ENCODE peak calls at places on chromosomes 16 and 17, in six cellular contexts. M, L, U, I, W and P are unnamed samples.

GRCh38 chr17:10447035-10447931 is 22.1 kb downstream of the MYH4 start:
- DNase-seq in I (no peak), U (no peak), L (no peak), M (no peak), W (no peak), P (no peak)

GRCh38 chr16:75644240-75645012 is 3.0 kb downstream of the KARS1 start:
- DNase-seq in M (no peak), L (no peak), W (peak; percentile 20), I (no peak), U (peak; percentile 35), P (no peak)

GRCh38 chr17:68391561-68392268 is 65.6 kb downstream of the WIPI1 start:
- DNase-seq in W (no peak), U (no peak), L (no peak), I (peak; percentile 38), M (no peak), P (no peak)

GRCh38 chr16:63457869-63458268 is 1421.6 kb upstream of the CDH8 start:
- DNase-seq in L (no peak), M (no peak), U (no peak), I (no peak), W (no peak), P (no peak)

GRCh38 chr17:10216213-10216982 is 18.0 kb upstream of the GAS7 start:
- DNase-seq in W (no peak), L (peak; percentile 43), U (no peak), M (peak; percentile 39), I (no peak), P (no peak)

GRCh38 chr16:71467810-71468209 is 5.8 kb upstream of the ZNF23 start:
- DNase-seq in L (peak; percentile 85), I (peak; percentile 69), M (peak; percentile 76), W (peak; percentile 63), U (peak; percentile 50), P (no peak)

GRCh38 chr17:21140911-21141310 is 14.1 kb downstream of the DHRS7B start:
- DNase-seq in M (no peak), L (no peak), U (peak; percentile 41), W (no peak), I (no peak), P (no peak)

GRCh38 chr16:72282338-72282737 is 110.4 kb upstream of the PMFBP1 start:
- DNase-seq in M (no peak), U (no peak), I (no peak), L (no peak), W (no peak), P (no peak)

GRCh38 chr17:60514053-60514452 is 12.0 kb downstream of the APPBP2 start:
- DNase-seq in W (no peak), L (no peak), M (no peak), U (no peak), I (no peak), P (no peak)

GRCh38 chr16:49650603-49651002 is 205.3 kb downstream of the ZNF423 start:
- DNase-seq in M (no peak), I (no peak), W (no peak), U (no peak), L (no peak), P (no peak)

GRCh38 chr16:70380205-70380918 is 33.7 kb downstream of the DDX19A start:
- DNase-seq in U (peak; percentile 74), W (peak; percentile 77), I (peak; percentile 97), L (peak; percentile 74), M (peak; percentile 71), P (peak; percentile 54)

GRCh38 chr16:1511662-1512061 is 18.5 kb downstream of the TELO2 start:
- DNase-seq in M (no peak), W (no peak), L (no peak), U (no peak), I (no peak), P (no peak)

GRCh38 chr17:47732399-47733046 is 513 bp upstream of the TBX21 start:
- DNase-seq in W (no peak), M (peak; percentile 23), L (no peak), I (no peak), U (no peak), P (peak; percentile 46)

GRCh38 chr17:957856-958421 is 21.6 kb downstream of the NXN start:
- DNase-seq in W (no peak), M (no peak), U (no peak), I (no peak), L (no peak), P (no peak)

GRCh38 chr17:29021251-29021650 is 15.4 kb upstream of the SEZ6 start:
- DNase-seq in W (no peak), U (no peak), M (no peak), I (no peak), L (no peak), P (no peak)

GRCh38 chr17:66964930-66965800 is 658 bp downstream of the CACNG4 start:
- DNase-seq in M (peak; percentile 82), U (no peak), W (no peak), I (no peak), L (peak; percentile 74), P (peak; percentile 99)

GRCh38 chr16:19393226-19394074 is 24.2 kb upstream of the TMC5 start:
- DNase-seq in U (no peak), I (peak; percentile 40), M (no peak), L (peak; percentile 55), W (no peak), P (no peak)

GRCh38 chr17:73272906-73273218 is 11.2 kb upstream of the CPSF4L start:
- DNase-seq in U (no peak), L (no peak), I (no peak), W (no peak), M (no peak), P (peak; percentile 42)

GRCh38 chr17:57874434-57875108 is 24.7 kb upstream of the MRPS23 start:
- DNase-seq in I (peak; percentile 98), M (peak; percentile 97), L (peak; percentile 88), W (no peak), U (no peak), P (peak; percentile 84)

GRCh38 chr17:14826361-14826760 is 438.8 kb downstream of the PMP22 start:
- DNase-seq in I (no peak), L (no peak), U (no peak), M (no peak), W (no peak), P (no peak)

GRCh38 chr17:60361889-60362288 is 30.0 kb downstream of the USP32 start:
- DNase-seq in L (no peak), M (no peak), U (no peak), I (no peak), W (no peak), P (no peak)

DNA sequence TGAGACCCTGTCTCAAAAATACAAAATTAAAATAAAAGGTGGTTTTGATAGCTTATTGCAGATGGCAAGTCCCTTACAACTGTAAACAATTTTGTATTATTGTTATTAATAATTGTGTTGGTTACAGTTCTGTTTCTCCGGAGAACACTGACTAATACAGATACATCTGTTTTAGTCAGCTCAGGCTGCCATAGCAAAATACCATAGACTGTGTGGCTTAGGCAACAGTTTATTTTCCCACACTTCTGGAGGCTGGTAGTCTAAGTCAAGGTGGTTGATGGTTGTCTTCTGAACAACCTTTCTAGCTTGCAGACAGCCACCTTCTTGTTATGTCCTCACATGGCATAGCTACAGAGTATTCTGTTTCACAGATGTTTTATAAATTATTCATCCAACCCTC is 14.2 kb upstream of the IL21R start:
- DNase-seq in U (no peak), I (peak; percentile 33), M (no peak), W (no peak), L (no peak), P (no peak)
- TF ChIP-seq EZH2phosphoT487 in U (no peak), I (no peak), M (no peak), W (no peak), L (no peak), P (no peak)

GRCh38 chr17:77618173-77618572 is 340.3 kb upstream of the TNRC6C start:
- DNase-seq in L (no peak), I (no peak), M (no peak), U (no peak), W (no peak), P (no peak)

GRCh38 chr17:77620282-77620681 is 338.2 kb upstream of the TNRC6C start:
- DNase-seq in I (no peak), L (no peak), M (no peak), W (no peak), U (no peak), P (no peak)

GRCh38 chr17:77618731-77619130 is 339.8 kb upstream of the TNRC6C start:
- DNase-seq in W (no peak), U (no peak), L (no peak), I (no peak), M (no peak), P (no peak)

GRCh38 chr17:77619326-77619725 is 339.2 kb upstream of the TNRC6C start:
- DNase-seq in L (no peak), U (no peak), M (no peak), W (no peak), I (no peak), P (no peak)

DNA sequence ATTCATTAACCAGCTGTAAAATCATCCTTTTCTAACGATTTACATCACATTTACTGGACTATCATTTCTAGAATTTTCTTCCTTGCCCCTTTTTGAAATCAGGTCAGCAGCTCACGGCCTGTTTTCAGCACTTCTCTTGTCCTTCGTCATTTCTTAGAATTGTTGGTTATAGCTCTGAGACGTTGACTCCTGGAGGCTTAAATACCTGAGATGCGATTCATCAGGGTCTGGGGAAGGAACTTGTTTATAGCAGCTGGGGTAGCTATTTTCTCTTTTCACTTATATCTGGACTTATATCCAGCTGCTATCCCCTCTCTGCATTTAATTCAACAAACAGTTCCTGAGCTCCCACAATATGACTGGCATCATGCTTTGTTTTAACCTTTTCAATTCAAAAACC is 338.7 kb upstream of the TNRC6C start:
- DNase-seq in M (no peak), L (no peak), W (no peak), U (no peak), I (peak; percentile 49), P (no peak)
- TF ChIP-seq EZH2phosphoT487 in M (no peak), L (no peak), W (no peak), U (no peak), I (no peak), P (no peak)

GRCh38 chr16:46713634-46714033 is 24.2 kb downstream of the ORC6 start:
- DNase-seq in I (no peak), U (no peak), M (no peak), W (no peak), L (no peak), P (no peak)

GRCh38 chr16:46711106-46711769 is 21.8 kb downstream of the ORC6 start:
- DNase-seq in U (no peak), M (no peak), W (no peak), I (no peak), L (no peak), P (no peak)

GRCh38 chr16:46714797-46715591 is 25.5 kb downstream of the ORC6 start:
- DNase-seq in M (no peak), L (no peak), U (no peak), I (no peak), W (no peak), P (no peak)

GRCh38 chr16:46715769-46716305 is 26.4 kb downstream of the ORC6 start:
- DNase-seq in U (no peak), L (no peak), W (no peak), I (no peak), M (no peak), P (no peak)

DNA sequence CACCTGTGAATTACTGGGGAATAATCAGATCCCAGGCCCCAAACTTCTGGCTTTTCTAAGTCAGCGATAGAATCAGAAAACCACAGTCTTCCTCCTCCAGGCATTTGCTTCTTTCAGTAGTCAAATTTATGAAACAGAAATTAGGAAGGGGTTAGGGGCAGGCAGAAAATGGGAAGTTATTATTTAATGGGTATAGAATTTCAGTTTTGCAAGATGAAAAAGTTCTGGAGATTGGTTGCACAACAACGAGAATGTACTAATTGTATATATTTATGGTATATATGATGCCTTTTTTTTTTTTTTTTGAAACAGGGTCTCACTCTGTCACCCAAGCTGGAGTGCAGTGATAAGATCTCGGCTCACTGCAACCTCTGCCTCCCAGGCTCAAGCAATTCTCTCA is 23.5 kb downstream of the ORC6 start:
- DNase-seq in L (no peak), I (no peak), W (no peak), M (no peak), U (no peak), P (no peak)
- TF ChIP-seq EZH2phosphoT487 in L (no peak), I (no peak), W (no peak), M (no peak), U (no peak), P (no peak)

GRCh38 chr17:82548681-82549303 is 29.3 kb downstream of the FOXK2 start:
- DNase-seq in M (no peak), U (no peak), L (no peak), W (no peak), I (no peak), P (peak; percentile 26)
- TF ChIP-seq EZH2phosphoT487 in M (no peak), U (no peak), L (no peak), W (no peak), I (no peak), P (no peak)